ENCODE peak calls at places on chromosomes 16 and 17, in eight cellular contexts. G is AG08395; E is H9; T is activated T-helper 1 cell treated with anti-CD3 and anti-CD28 coated beads, Interleukin-2, amount 50 U/mL, for 16 hours; Q is KBM-7; N is prostate gland; X is fibroblast of gingiva; Y is effector memory CD8-positive, alpha-beta T cell. W is an unnamed sample.

GRCh38 chr17:61989509-61989908 is 61.7 kb upstream of the INTS2 start:
- DNase-seq in T (no peak), X (no peak), N (no peak), G (no peak), Q (no peak), Y (no peak), E (no peak), W (no peak)

GRCh38 chr16:3963886-3964685 is 83.6 kb upstream of the CREBBP start:
- DNase-seq in E (no peak), T (no peak), G (no peak), Y (no peak), X (no peak), N (no peak), Q (no peak), W (no peak)

GRCh38 chr16:82063456-82064082 is 28.5 kb downstream of the HSD17B2 start:
- DNase-seq in Q (no peak), E (no peak), N (no peak), Y (no peak), X (peak; percentile 36), T (no peak), G (no peak), W (no peak)

GRCh38 chr16:27920391-27920891 is 143.1 kb downstream of the GSG1L start:
- DNase-seq in X (no peak), G (no peak), N (peak; percentile 23), Y (no peak), T (no peak), Q (no peak), E (peak; percentile 83), W (no peak)

GRCh38 chr17:78915872-78916632 is 9.1 kb downstream of the TIMP2 start:
- DNase-seq in G (peak; percentile 65), N (no peak), X (no peak), Y (no peak), T (no peak), Q (peak; percentile 88), E (no peak), W (no peak)

GRCh38 chr17:7883781-7884386 is 4.7 kb upstream of the CHD3 start:
- DNase-seq in E (peak; percentile 5), T (no peak), G (peak; percentile 39), Q (peak; percentile 31), N (no peak), Y (peak; percentile 18), X (peak; percentile 48), W (no peak)

GRCh38 chr17:67488161-67488560 is 111.1 kb downstream of the PITPNC1 start:
- DNase-seq in N (no peak), X (peak; percentile 34), G (no peak), Y (no peak), Q (no peak), E (peak; percentile 35), T (no peak), W (peak; percentile 40)

GRCh38 chr16:55116165-55116894 is 185.7 kb downstream of the IRX5 start:
- DNase-seq in N (no peak), G (peak; percentile 95), Q (no peak), E (no peak), T (no peak), Y (no peak), X (peak; percentile 98), W (peak; percentile 83)

GRCh38 chr17:74362811-74363498 is 1.3 kb upstream of the BTBD17 start:
- DNase-seq in E (no peak), Y (no peak), G (no peak), Q (no peak), T (no peak), X (no peak), N (no peak), W (no peak)

GRCh38 chr17:40901981-40902862 is 17.2 kb upstream of the KRT20 start:
- DNase-seq in G (peak; percentile 26), X (peak; percentile 12), E (no peak), Q (no peak), Y (no peak), N (peak; percentile 74), T (no peak), W (no peak)

GRCh38 chr16:49487746-49488145 is 114.1 kb downstream of the C16orf78 start:
- DNase-seq in E (no peak), X (no peak), T (no peak), G (no peak), N (no peak), Y (no peak), Q (no peak), W (no peak)

GRCh38 chr17:80358861-80359260 is 56.1 kb upstream of the ENDOV start:
- DNase-seq in Q (no peak), T (no peak), N (no peak), Y (no peak), E (no peak), X (no peak), G (no peak), W (no peak)

GRCh38 chr16:56426585-56426984 is 1.2 kb upstream of the AMFR start:
- DNase-seq in G (no peak), T (no peak), E (no peak), Q (no peak), X (no peak), N (no peak), Y (no peak), W (no peak)

GRCh38 chr16:8677481-8677880 is 3.1 kb downstream of the ABAT start:
- DNase-seq in G (peak; percentile 45), T (no peak), X (peak; percentile 26), Y (no peak), Q (no peak), E (no peak), N (no peak), W (peak; percentile 13)

GRCh38 chr17:51165680-51166197 is 472 bp upstream of the NME2 start:
- DNase-seq in E (peak; percentile 74), G (peak; percentile 15), N (no peak), T (peak; percentile 2), Y (peak; percentile 43), X (no peak), Q (no peak), W (no peak)

GRCh38 chr17:77660524-77660923 is 298.0 kb upstream of the TNRC6C start:
- DNase-seq in X (no peak), N (no peak), T (no peak), G (no peak), Q (no peak), Y (no peak), E (no peak), W (no peak)